ENCODE peak calls at places on chromosomes 11 and 22, in seven cellular contexts. One of them, this sample, is unnamed.

GRCh38 chr11:47437746-47438418 is 11.1 kb downstream of the RAPSN start:
- DNase-seq in upper lobe of right lung: no peak
- DNase-seq in iris pigment epithelial cell: no peak
- DNase-seq in amniotic stem cell: no peak
- DNase-seq in DMS153: no peak
- DNase-seq in nucleus accumbens: no peak
- DNase-seq in NCI-H460: no peak
- DNase-seq in this sample: no peak

GRCh38 chr11:70631624-70632047 is 233.3 kb downstream of the CTTN start:
- DNase-seq in upper lobe of right lung: no peak
- DNase-seq in nucleus accumbens: no peak
- DNase-seq in amniotic stem cell: no peak
- DNase-seq in iris pigment epithelial cell: no peak
- DNase-seq in NCI-H460: no peak
- DNase-seq in DMS153: no peak
- DNase-seq in this sample: no peak

GRCh38 chr11:35622070-35622469 is 3.8 kb downstream of the FJX1 start:
- DNase-seq in DMS153: no peak
- DNase-seq in nucleus accumbens: no peak
- DNase-seq in iris pigment epithelial cell: peak
- DNase-seq in NCI-H460: no peak
- DNase-seq in upper lobe of right lung: no peak
- DNase-seq in amniotic stem cell: peak
- DNase-seq in this sample: peak

GRCh38 chr11:128687321-128687720 is 6.6 kb upstream of the FLI1 start:
- DNase-seq in iris pigment epithelial cell: peak
- DNase-seq in nucleus accumbens: no peak
- DNase-seq in upper lobe of right lung: peak
- DNase-seq in DMS153: no peak
- DNase-seq in NCI-H460: no peak
- DNase-seq in amniotic stem cell: no peak
- DNase-seq in this sample: no peak

GRCh38 chr22:39894554-39895092 is 1.1 kb upstream of the ENTHD1 start:
- DNase-seq in nucleus accumbens: no peak
- DNase-seq in NCI-H460: no peak
- DNase-seq in DMS153: no peak
- DNase-seq in upper lobe of right lung: no peak
- DNase-seq in iris pigment epithelial cell: no peak
- DNase-seq in amniotic stem cell: no peak
- DNase-seq in this sample: no peak

GRCh38 chr22:48786679-48786996 is 1041.0 kb downstream of the BRD1 start:
- DNase-seq in upper lobe of right lung: no peak
- DNase-seq in NCI-H460: no peak
- DNase-seq in nucleus accumbens: no peak
- DNase-seq in iris pigment epithelial cell: no peak
- DNase-seq in amniotic stem cell: no peak
- DNase-seq in DMS153: no peak
- DNase-seq in this sample: no peak

GRCh38 chr11:3849297-3849874 is 6.1 kb upstream of the STIM1 start:
- DNase-seq in iris pigment epithelial cell: peak
- DNase-seq in DMS153: no peak
- DNase-seq in nucleus accumbens: no peak
- DNase-seq in upper lobe of right lung: no peak
- DNase-seq in amniotic stem cell: no peak
- DNase-seq in NCI-H460: peak
- DNase-seq in this sample: peak

GRCh38 chr11:73273246-73273890 is 1.2 kb downstream of the P2RY6 start:
- DNase-seq in upper lobe of right lung: peak
- DNase-seq in DMS153: no peak
- DNase-seq in nucleus accumbens: no peak
- DNase-seq in amniotic stem cell: no peak
- DNase-seq in iris pigment epithelial cell: no peak
- DNase-seq in NCI-H460: no peak
- DNase-seq in this sample: no peak

GRCh38 chr11:19345848-19346681 is 105.3 kb upstream of the E2F8 start:
- DNase-seq in DMS153: no peak
- DNase-seq in upper lobe of right lung: no peak
- DNase-seq in amniotic stem cell: no peak
- DNase-seq in nucleus accumbens: peak
- DNase-seq in NCI-H460: no peak
- DNase-seq in iris pigment epithelial cell: peak
- DNase-seq in this sample: no peak

GRCh38 chr11:26931248-26931631 is 62.7 kb upstream of the FIBIN start:
- DNase-seq in amniotic stem cell: no peak
- DNase-seq in iris pigment epithelial cell: peak
- DNase-seq in nucleus accumbens: no peak
- DNase-seq in upper lobe of right lung: no peak
- DNase-seq in DMS153: no peak
- DNase-seq in NCI-H460: no peak
- DNase-seq in this sample: no peak

GRCh38 chr11:10727259-10727851 is 23.7 kb upstream of the CTR9 start:
- DNase-seq in amniotic stem cell: no peak
- DNase-seq in NCI-H460: no peak
- DNase-seq in DMS153: no peak
- DNase-seq in nucleus accumbens: no peak
- DNase-seq in iris pigment epithelial cell: peak
- DNase-seq in upper lobe of right lung: no peak
- DNase-seq in this sample: no peak

GRCh38 chr11:22957890-22958289 is 97.6 kb upstream of the CCDC179 start:
- DNase-seq in NCI-H460: no peak
- DNase-seq in nucleus accumbens: no peak
- DNase-seq in amniotic stem cell: no peak
- DNase-seq in upper lobe of right lung: no peak
- DNase-seq in DMS153: no peak
- DNase-seq in iris pigment epithelial cell: no peak
- DNase-seq in this sample: no peak

GRCh38 chr11:1760351-1761109 is 3.2 kb downstream of the CTSD start:
- DNase-seq in DMS153: no peak
- DNase-seq in amniotic stem cell: no peak
- DNase-seq in iris pigment epithelial cell: peak
- DNase-seq in nucleus accumbens: peak
- DNase-seq in upper lobe of right lung: peak
- DNase-seq in NCI-H460: peak
- DNase-seq in this sample: no peak

GRCh38 chr11:122743949-122744876 is 88.7 kb downstream of the UBASH3B start:
- DNase-seq in nucleus accumbens: no peak
- DNase-seq in DMS153: no peak
- DNase-seq in upper lobe of right lung: no peak
- DNase-seq in NCI-H460: no peak
- DNase-seq in amniotic stem cell: no peak
- DNase-seq in iris pigment epithelial cell: no peak
- DNase-seq in this sample: no peak

This sample was measured in SW 1271.